ENCODE peak calls at places on chromosomes 11 and 22, in seven cellular contexts. U, H, V, T, Y, A and N are unnamed samples.

GRCh38 chr11:294795-295194 is 4.5 kb downstream of the IFITM5 start:
- DNase-seq in U (no peak), H (no peak), V (no peak), T (no peak), Y (no peak), A (no peak), N (no peak)

GRCh38 chr11:12556788-12557384 is 117.3 kb upstream of the TEAD1 start:
- DNase-seq in U (peak; percentile 66), H (peak; percentile 87), V (peak; percentile 39), T (peak; percentile 69), Y (no peak), A (peak; percentile 63), N (peak; percentile 26)

GRCh38 chr11:134746609-134747008 is 334.6 kb upstream of the B3GAT1 start:
- DNase-seq in U (no peak), H (no peak), V (no peak), T (no peak), Y (no peak), A (no peak), N (no peak)

GRCh38 chr22:38948181-38948940 is 9.0 kb upstream of the APOBEC3A start:
- DNase-seq in U (peak; percentile 1), H (no peak), V (no peak), T (no peak), Y (no peak), A (no peak), N (no peak)

GRCh38 chr22:46626356-46626755 is 6.2 kb downstream of the GRAMD4 start:
- DNase-seq in U (no peak), H (no peak), V (no peak), T (no peak), Y (no peak), A (no peak), N (no peak)

GRCh38 chr11:19367051-19367709 is 126.4 kb upstream of the E2F8 start:
- DNase-seq in U (no peak), H (no peak), V (no peak), T (peak; percentile 59), Y (no peak), A (peak; percentile 37), N (no peak)

GRCh38 chr11:27208846-27209245 is 154.2 kb downstream of the CCDC34 start:
- DNase-seq in U (no peak), H (no peak), V (no peak), T (no peak), Y (no peak), A (no peak), N (no peak)

GRCh38 chr22:48331691-48332220 is 1495.9 kb downstream of the BRD1 start:
- DNase-seq in U (no peak), H (no peak), V (no peak), T (no peak), Y (no peak), A (no peak), N (no peak)

GRCh38 chr11:4093519-4094347 is 866 bp upstream of the RRM1 start:
- DNase-seq in U (no peak), H (no peak), V (no peak), T (no peak), Y (no peak), A (no peak), N (no peak)

GRCh38 chr11:111045408-111045806 is 200.1 kb upstream of the POU2AF2 start:
- DNase-seq in U (no peak), H (no peak), V (no peak), T (no peak), Y (no peak), A (no peak), N (no peak)

GRCh38 chr11:17751558-17751957 is 17.0 kb downstream of the KCNC1 start:
- DNase-seq in U (no peak), H (no peak), V (no peak), T (no peak), Y (no peak), A (no peak), N (no peak)

GRCh38 chr11:117686711-117687110 is 110.3 kb downstream of the DSCAML1 start:
- DNase-seq in U (no peak), H (no peak), V (no peak), T (no peak), Y (no peak), A (peak; percentile 11), N (no peak)

GRCh38 chr11:121091492-121092179 is 9.4 kb upstream of the TECTA start:
- DNase-seq in U (no peak), H (no peak), V (peak; percentile 25), T (no peak), Y (no peak), A (no peak), N (no peak)

GRCh38 chr22:31247726-31248125 is 35.6 kb downstream of the LIMK2 start:
- DNase-seq in U (peak; percentile 25), H (no peak), V (no peak), T (no peak), Y (peak; percentile 75), A (no peak), N (no peak)

GRCh38 chr11:31001432-31001831 is 368.1 kb downstream of the DCDC1 start:
- DNase-seq in U (no peak), H (no peak), V (no peak), T (no peak), Y (peak; percentile 4), A (no peak), N (no peak)

GRCh38 chr11:68615657-68616056 is 68.7 kb upstream of the GAL start:
- DNase-seq in U (no peak), H (no peak), V (no peak), T (no peak), Y (no peak), A (no peak), N (no peak)

GRCh38 chr11:31779268-31779879 is 31.7 kb downstream of the PAX6 start:
- DNase-seq in U (peak; percentile 22), H (peak; percentile 37), V (no peak), T (peak; percentile 51), Y (no peak), A (peak; percentile 75), N (no peak)

GRCh38 chr22:45477366-45478107 is 25.1 kb upstream of the FBLN1 start:
- DNase-seq in U (no peak), H (no peak), V (no peak), T (no peak), Y (no peak), A (no peak), N (no peak)

GRCh38 chr11:35087648-35088047 is 51.3 kb upstream of the CD44 start:
- DNase-seq in U (no peak), H (peak; percentile 78), V (no peak), T (peak; percentile 49), Y (no peak), A (no peak), N (no peak)

GRCh38 chr11:116929393-116930090 is 92.1 kb upstream of the APOA1 start:
- DNase-seq in U (no peak), H (peak; percentile 25), V (peak; percentile 21), T (peak; percentile 19), Y (no peak), A (no peak), N (no peak)

GRCh38 chr22:46068908-46069481 is 81.3 kb upstream of the PPARA start:
- DNase-seq in U (no peak), H (peak; percentile 14), V (no peak), T (no peak), Y (no peak), A (peak; percentile 81), N (peak; percentile 16)

GRCh38 chr11:60984616-60985015 is 13.1 kb downstream of the CD6 start:
- DNase-seq in U (no peak), H (no peak), V (no peak), T (no peak), Y (no peak), A (no peak), N (no peak)

GRCh38 chr22:24423519-24424000 is 3.8 kb upstream of the ADORA2A start:
- DNase-seq in U (peak; percentile 81), H (no peak), V (no peak), T (peak; percentile 44), Y (peak; percentile 96), A (peak; percentile 34), N (no peak)
- H3K4me2 ChIP-seq in U (peak overlapping the region; percentile 95), H (peak overlapping the region; percentile 97), V (peak overlapping the region; percentile 70), T (peak overlapping the region; percentile 42), Y (peak overlapping the region; percentile 93), A (peak overlapping the region; percentile 81), N (peak overlapping the region; percentile 93)

DNA sequence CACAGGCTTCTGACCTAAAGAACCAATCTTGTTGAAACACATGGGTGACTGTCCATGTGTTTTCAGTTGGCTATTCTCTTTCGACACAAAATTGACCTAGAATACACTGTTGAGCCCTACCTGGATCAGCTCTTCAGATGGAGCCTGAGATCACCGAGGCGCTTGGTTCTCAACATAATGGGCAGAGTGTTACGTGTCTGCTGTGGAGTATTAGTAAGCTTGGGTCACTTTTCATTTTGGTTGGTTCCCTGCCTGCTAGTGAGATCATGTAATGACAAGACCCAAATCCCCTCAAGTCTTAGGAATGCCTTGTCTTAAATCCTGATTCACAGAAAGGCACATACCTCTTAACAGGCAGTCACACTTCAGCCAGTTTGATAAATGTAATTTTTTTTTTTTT is 8.7 kb downstream of the MED19 start:
- DNase-seq in U (no peak), H (no peak), V (no peak), T (no peak), Y (no peak), A (no peak), N (no peak)
- H3K36me3 ChIP-seq in U (no peaks in the 10 kb centered on the region), H (peaks cover 71% of the 10 kb centered on the region), V (peaks cover 56% of the 10 kb centered on the region), T (peaks cover 26% of the 10 kb centered on the region), Y (peaks cover 56% of the 10 kb centered on the region), A (peaks cover 55% of the 10 kb centered on the region), N (peaks cover 35% of the 10 kb centered on the region)

DNA sequence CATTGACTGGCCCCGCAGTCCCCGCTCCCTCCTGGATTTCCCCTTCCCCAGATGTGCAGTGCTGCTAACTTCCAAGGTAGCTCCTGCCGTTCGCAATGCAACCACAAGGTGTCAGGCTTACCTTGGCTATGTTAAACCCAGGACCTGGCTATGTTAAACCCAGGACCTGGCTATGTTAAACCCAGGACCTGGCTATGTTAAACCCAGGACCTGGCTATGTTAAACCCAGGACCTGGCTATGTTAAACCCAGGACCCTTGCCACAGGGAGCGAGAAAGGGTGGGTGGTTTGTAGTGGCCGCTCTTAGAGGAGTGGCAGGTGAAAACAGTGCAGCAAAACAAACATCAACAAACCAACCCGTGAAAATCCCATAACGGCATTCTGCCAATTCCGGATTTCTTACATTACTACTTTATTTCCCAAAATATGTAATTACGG is 2.9 kb upstream of the ADAMTS8 start:
- DNase-seq in U (peak; percentile 90), H (peak; percentile 74), V (peak; percentile 55), T (peak; percentile 70), Y (peak; percentile 80), A (peak; percentile 95), N (peak; percentile 48)
- H3K4me2 ChIP-seq in U (no peak overlapping the region), H (no peak overlapping the region), V (no peak overlapping the region), T (no peak overlapping the region), Y (no peak overlapping the region), A (peak overlapping the region; percentile 76), N (no peak overlapping the region)

GRCh38 chr11:70419307-70420007 is 21.1 kb downstream of the CTTN start:
- DNase-seq in U (no peak), H (no peak), V (no peak), T (no peak), Y (no peak), A (no peak), N (no peak)

GRCh38 chr11:70418130-70418529 is 19.8 kb downstream of the CTTN start:
- DNase-seq in U (no peak), H (no peak), V (no peak), T (no peak), Y (no peak), A (no peak), N (no peak)

GRCh38 chr11:70421123-70421522 is 22.8 kb downstream of the CTTN start:
- DNase-seq in U (no peak), H (no peak), V (no peak), T (no peak), Y (no peak), A (no peak), N (no peak)

GRCh38 chr11:70420496-70420895 is 22.2 kb downstream of the CTTN start:
- DNase-seq in U (no peak), H (no peak), V (no peak), T (no peak), Y (no peak), A (no peak), N (no peak)

GRCh38 chr11:70420008-70420464 is 21.7 kb downstream of the CTTN start:
- DNase-seq in U (no peak), H (peak; percentile 60), V (no peak), T (peak; percentile 18), Y (no peak), A (peak; percentile 45), N (no peak)
- H3K36me3 ChIP-seq in U (no peaks in the 10 kb centered on the region), H (peaks cover 96% of the 10 kb centered on the region), V (peaks cover 87% of the 10 kb centered on the region), T (peaks cover 49% of the 10 kb centered on the region), Y (peaks cover 85% of the 10 kb centered on the region), A (peaks cover 81% of the 10 kb centered on the region), N (peaks cover 67% of the 10 kb centered on the region)